ENCODE peak calls at places on chromosome 2, in five cellular contexts. One of them, this sample, is unnamed.

GRCh38 chr2:232658217-232658785 is 24.9 kb downstream of the EFHD1 start:
- DNase-seq in dermis microvascular lymphatic vessel endothelial cell: no peak
- DNase-seq in A549: peak
- DNase-seq in H1: no peak
- DNase-seq in SW480: no peak
- DNase-seq in this sample: no peak

GRCh38 chr2:110997646-110998045 is 123.1 kb upstream of the BCL2L11 start:
- DNase-seq in dermis microvascular lymphatic vessel endothelial cell: no peak
- DNase-seq in A549: no peak
- DNase-seq in H1: no peak
- DNase-seq in SW480: no peak
- DNase-seq in this sample: peak

GRCh38 chr2:106183093-106183837 is 10.8 kb downstream of the UXS1 start:
- DNase-seq in dermis microvascular lymphatic vessel endothelial cell: no peak
- DNase-seq in A549: no peak
- DNase-seq in H1: no peak
- DNase-seq in SW480: no peak
- DNase-seq in this sample: no peak

GRCh38 chr2:97718051-97718882 is 4.9 kb downstream of the ZAP70 start:
- DNase-seq in dermis microvascular lymphatic vessel endothelial cell: no peak
- DNase-seq in A549: no peak
- DNase-seq in H1: no peak
- DNase-seq in SW480: no peak
- DNase-seq in this sample: peak

GRCh38 chr2:148517296-148517695 is 127.3 kb upstream of the EPC2 start:
- DNase-seq in dermis microvascular lymphatic vessel endothelial cell: no peak
- DNase-seq in A549: no peak
- DNase-seq in H1: no peak
- DNase-seq in SW480: no peak
- DNase-seq in this sample: no peak

GRCh38 chr2:120711694-120712093 is 24.0 kb upstream of the GLI2 start:
- DNase-seq in dermis microvascular lymphatic vessel endothelial cell: no peak
- DNase-seq in A549: no peak
- DNase-seq in H1: no peak
- DNase-seq in SW480: no peak
- DNase-seq in this sample: no peak

GRCh38 chr2:222825031-222825430 is 35.8 kb upstream of the ACSL3 start:
- DNase-seq in dermis microvascular lymphatic vessel endothelial cell: no peak
- DNase-seq in A549: no peak
- DNase-seq in H1: no peak
- DNase-seq in SW480: no peak
- DNase-seq in this sample: no peak

GRCh38 chr2:219603784-219604183 is 6.1 kb downstream of the STK11IP start:
- DNase-seq in dermis microvascular lymphatic vessel endothelial cell: no peak
- DNase-seq in A549: no peak
- DNase-seq in H1: no peak
- DNase-seq in SW480: no peak
- DNase-seq in this sample: no peak

GRCh38 chr2:204664708-204665121 is 119.4 kb downstream of the PARD3B start:
- DNase-seq in dermis microvascular lymphatic vessel endothelial cell: peak
- DNase-seq in A549: peak
- DNase-seq in H1: no peak
- DNase-seq in SW480: peak
- DNase-seq in this sample: no peak

GRCh38 chr2:233142355-233142897 is 82.3 kb downstream of the INPP5D start:
- DNase-seq in dermis microvascular lymphatic vessel endothelial cell: no peak
- DNase-seq in A549: no peak
- DNase-seq in H1: no peak
- DNase-seq in SW480: no peak
- DNase-seq in this sample: no peak

GRCh38 chr2:182863642-182864041 is 2.8 kb downstream of the FRZB start:
- DNase-seq in dermis microvascular lymphatic vessel endothelial cell: no peak
- DNase-seq in A549: no peak
- DNase-seq in H1: no peak
- DNase-seq in SW480: no peak
- DNase-seq in this sample: no peak

GRCh38 chr2:9174771-9175441 is 31.7 kb upstream of the ASAP2 start:
- DNase-seq in dermis microvascular lymphatic vessel endothelial cell: peak
- DNase-seq in A549: no peak
- DNase-seq in H1: no peak
- DNase-seq in SW480: peak
- DNase-seq in this sample: no peak

GRCh38 chr2:106270471-106270891 is 76.4 kb upstream of the UXS1 start:
- DNase-seq in dermis microvascular lymphatic vessel endothelial cell: no peak
- DNase-seq in A549: no peak
- DNase-seq in H1: no peak
- DNase-seq in SW480: no peak
- DNase-seq in this sample: peak

GRCh38 chr2:189421644-189422043 is 19.6 kb upstream of the WDR75 start:
- DNase-seq in dermis microvascular lymphatic vessel endothelial cell: peak
- DNase-seq in A549: peak
- DNase-seq in H1: no peak
- DNase-seq in SW480: no peak
- DNase-seq in this sample: no peak

GRCh38 chr2:170723446-170723958 is 8.4 kb downstream of the SP5 start:
- DNase-seq in dermis microvascular lymphatic vessel endothelial cell: no peak
- DNase-seq in A549: no peak
- DNase-seq in H1: no peak
- DNase-seq in SW480: no peak
- DNase-seq in this sample: no peak

GRCh38 chr2:188142636-188143035 is 149.0 kb upstream of the GULP1 start:
- DNase-seq in dermis microvascular lymphatic vessel endothelial cell: peak
- DNase-seq in A549: peak
- DNase-seq in H1: no peak
- DNase-seq in SW480: no peak
- DNase-seq in this sample: no peak

GRCh38 chr2:235820571-235820970 is 326.7 kb downstream of the AGAP1 start:
- DNase-seq in dermis microvascular lymphatic vessel endothelial cell: no peak
- DNase-seq in A549: no peak
- DNase-seq in H1: no peak
- DNase-seq in SW480: no peak
- DNase-seq in this sample: no peak

GRCh38 chr2:186105016-186105415 is 366.4 kb downstream of the FSIP2 start:
- DNase-seq in dermis microvascular lymphatic vessel endothelial cell: peak
- DNase-seq in A549: no peak
- DNase-seq in H1: no peak
- DNase-seq in SW480: no peak
- DNase-seq in this sample: no peak

GRCh38 chr2:189566046-189566445 is 14.5 kb downstream of the SLC40A1 start:
- DNase-seq in dermis microvascular lymphatic vessel endothelial cell: peak
- DNase-seq in A549: no peak
- DNase-seq in H1: no peak
- DNase-seq in SW480: no peak
- DNase-seq in this sample: no peak

GRCh38 chr2:64846175-64846574 is 143.0 kb upstream of the SLC1A4 start:
- DNase-seq in dermis microvascular lymphatic vessel endothelial cell: no peak
- DNase-seq in A549: no peak
- DNase-seq in H1: no peak
- DNase-seq in SW480: no peak
- DNase-seq in this sample: no peak

GRCh38 chr2:18178736-18179349 is 300.4 kb downstream of the KCNS3 start:
- DNase-seq in dermis microvascular lymphatic vessel endothelial cell: peak
- DNase-seq in A549: peak
- DNase-seq in H1: peak
- DNase-seq in SW480: peak
- DNase-seq in this sample: peak

GRCh38 chr2:44230378-44230777 is 44.9 kb upstream of the SLC3A1 start:
- DNase-seq in dermis microvascular lymphatic vessel endothelial cell: no peak
- DNase-seq in A549: peak
- DNase-seq in H1: no peak
- DNase-seq in SW480: no peak
- DNase-seq in this sample: no peak

GRCh38 chr2:240393831-240394410 is 41.5 kb upstream of the GPC1 start:
- DNase-seq in dermis microvascular lymphatic vessel endothelial cell: no peak
- DNase-seq in A549: no peak
- DNase-seq in H1: no peak
- DNase-seq in SW480: no peak
- DNase-seq in this sample: no peak

GRCh38 chr2:42008241-42008911 is 39.4 kb upstream of the PKDCC start:
- DNase-seq in dermis microvascular lymphatic vessel endothelial cell: no peak
- DNase-seq in A549: no peak
- DNase-seq in H1: no peak
- DNase-seq in SW480: no peak
- DNase-seq in this sample: no peak

GRCh38 chr2:86284987-86285386 is 52.4 kb downstream of the REEP1 start:
- DNase-seq in dermis microvascular lymphatic vessel endothelial cell: no peak
- DNase-seq in A549: no peak
- DNase-seq in H1: no peak
- DNase-seq in SW480: no peak
- DNase-seq in this sample: no peak

GRCh38 chr2:235347691-235348090 is 146.2 kb upstream of the AGAP1 start:
- DNase-seq in dermis microvascular lymphatic vessel endothelial cell: no peak
- DNase-seq in A549: peak
- DNase-seq in H1: no peak
- DNase-seq in SW480: peak
- DNase-seq in this sample: no peak

GRCh38 chr2:235619544-235619943 is 125.7 kb downstream of the AGAP1 start:
- DNase-seq in dermis microvascular lymphatic vessel endothelial cell: no peak
- DNase-seq in A549: no peak
- DNase-seq in H1: no peak
- DNase-seq in SW480: no peak
- DNase-seq in this sample: no peak

GRCh38 chr2:240769096-240769495 is 50.9 kb downstream of the KIF1A start:
- DNase-seq in dermis microvascular lymphatic vessel endothelial cell: no peak
- DNase-seq in A549: no peak
- DNase-seq in H1: no peak
- DNase-seq in SW480: no peak
- DNase-seq in this sample: no peak

GRCh38 chr2:203705184-203705583 is 1.3 kb upstream of the CD28 start:
- DNase-seq in dermis microvascular lymphatic vessel endothelial cell: no peak
- DNase-seq in A549: no peak
- DNase-seq in H1: no peak
- DNase-seq in SW480: no peak
- DNase-seq in this sample: no peak

GRCh38 chr2:218381916-218382366 is at the start of gene SLC11A1:
- DNase-seq in dermis microvascular lymphatic vessel endothelial cell: no peak
- DNase-seq in A549: no peak
- DNase-seq in H1: no peak
- DNase-seq in SW480: no peak
- DNase-seq in this sample: no peak

GRCh38 chr2:20526666-20527065 is 79.8 kb downstream of the RHOB start:
- DNase-seq in dermis microvascular lymphatic vessel endothelial cell: peak
- DNase-seq in A549: no peak
- DNase-seq in H1: no peak
- DNase-seq in SW480: peak
- DNase-seq in this sample: no peak

GRCh38 chr2:46520108-46520507 is 40.7 kb downstream of the TMEM247 start:
- DNase-seq in dermis microvascular lymphatic vessel endothelial cell: no peak
- DNase-seq in A549: no peak
- DNase-seq in H1: no peak
- DNase-seq in SW480: no peak
- DNase-seq in this sample: peak

GRCh38 chr2:70668432-70668831 is 99.6 kb downstream of the ADD2 start:
- DNase-seq in dermis microvascular lymphatic vessel endothelial cell: no peak
- DNase-seq in A549: no peak
- DNase-seq in H1: no peak
- DNase-seq in SW480: no peak
- DNase-seq in this sample: no peak

GRCh38 chr2:2938481-2938880 is 439.1 kb downstream of the EIPR1 start:
- DNase-seq in dermis microvascular lymphatic vessel endothelial cell: no peak
- DNase-seq in A549: no peak
- DNase-seq in H1: no peak
- DNase-seq in SW480: no peak
- DNase-seq in this sample: no peak

GRCh38 chr2:99974275-99974674 is 168.1 kb downstream of the AFF3 start:
- DNase-seq in dermis microvascular lymphatic vessel endothelial cell: no peak
- DNase-seq in A549: no peak
- DNase-seq in H1: no peak
- DNase-seq in SW480: peak
- DNase-seq in this sample: no peak

GRCh38 chr2:10196275-10196892 is 73.8 kb downstream of the RRM2 start:
- DNase-seq in dermis microvascular lymphatic vessel endothelial cell: no peak
- DNase-seq in A549: no peak
- DNase-seq in H1: no peak
- DNase-seq in SW480: no peak
- DNase-seq in this sample: peak

GRCh38 chr2:132690664-132691303 is 20.8 kb upstream of the LYPD1 start:
- DNase-seq in dermis microvascular lymphatic vessel endothelial cell: no peak
- DNase-seq in A549: no peak
- DNase-seq in H1: no peak
- DNase-seq in SW480: no peak
- DNase-seq in this sample: no peak

GRCh38 chr2:168312036-168312822 is 64.8 kb upstream of the STK39 start:
- DNase-seq in dermis microvascular lymphatic vessel endothelial cell: no peak
- DNase-seq in A549: no peak
- DNase-seq in H1: no peak
- DNase-seq in SW480: no peak
- DNase-seq in this sample: no peak

GRCh38 chr2:195445639-195446038 is 211.4 kb upstream of the SLC39A10 start:
- DNase-seq in dermis microvascular lymphatic vessel endothelial cell: no peak
- DNase-seq in A549: no peak
- DNase-seq in H1: no peak
- DNase-seq in SW480: no peak
- DNase-seq in this sample: no peak